ENCODE peak calls at places on chromosomes 13 and 19, in six cellular contexts. D is pancreas, H is tibial nerve, X is sigmoid colon, L is mucosa of descending colon, Z is IMR-90. A is an unnamed sample. For H3K9me3, the result is how much of the 10 kb centered on the place peaks cover.

GRCh38 chr13:35881360-35881759 is 249.8 kb downstream of the DCLK1 start:
- DNase-seq in D (no peak), L (no peak), X (no peak), Z (peak), H (no peak), A (no peak)

GRCh38 chr13:50989476-50989875 is 79.9 kb downstream of the RNASEH2B start:
- DNase-seq in H (peak), D (no peak), L (peak), X (no peak), Z (no peak), A (no peak)

GRCh38 chr13:98273824-98274786 is 97.0 kb upstream of the RNF113B start:
- DNase-seq in L (no peak), Z (peak), X (no peak), D (no peak), H (no peak), A (no peak)

GRCh38 chr13:72384879-72385278 is 342.6 kb downstream of the MZT1 start:
- DNase-seq in H (no peak), L (peak), Z (peak), X (no peak), D (no peak), A (no peak)

GRCh38 chr19:29714371-29714952 is 599 bp downstream of the C19orf12 start:
- DNase-seq in Z (no peak), X (no peak), H (no peak), L (peak), D (no peak), A (no peak)

GRCh38 chr13:27822258-27822872 is 30.1 kb downstream of the GSX1 start:
- DNase-seq in D (no peak), Z (no peak), X (no peak), L (no peak), H (no peak), A (no peak)

GRCh38 chr13:89932902-89933301 is 1414.6 kb upstream of the MIR17HG start:
- DNase-seq in X (no peak), D (no peak), H (no peak), Z (no peak), L (no peak), A (no peak)

GRCh38 chr13:93872948-93873347 is 606.5 kb downstream of the DCT start:
- DNase-seq in H (no peak), L (no peak), D (no peak), Z (no peak), X (no peak), A (no peak)

GRCh38 chr19:47188507-47189033 is 42.4 kb downstream of the BBC3 start:
- DNase-seq in L (peak), H (no peak), Z (no peak), D (no peak), X (no peak), A (no peak)

GRCh38 chr13:101556676-101557121 is 104.2 kb downstream of the ITGBL1 start:
- DNase-seq in D (no peak), L (no peak), Z (peak), X (no peak), H (no peak), A (no peak)

GRCh38 chr13:25848822-25849740 is 202.7 kb downstream of the SHISA2 start:
- DNase-seq in Z (no peak), X (no peak), D (no peak), H (no peak), L (no peak), A (no peak)

GRCh38 chr19:56951672-56952071 is 111.1 kb upstream of the PEG3 start:
- DNase-seq in X (no peak), H (no peak), D (no peak), L (no peak), Z (no peak), A (no peak)

GRCh38 chr19:57068921-57069697 is 50.7 kb upstream of the USP29 start:
- DNase-seq in H (no peak), D (no peak), Z (no peak), L (peak), X (peak), A (no peak)

GRCh38 chr13:113364933-113365371 is 1.0 kb upstream of the GRTP1 start:
- DNase-seq in Z (no peak), X (peak), H (no peak), D (no peak), L (peak), A (peak)

GRCh38 chr19:49660338-49660961 is 5.2 kb downstream of the IRF3 start:
- DNase-seq in L (no peak), Z (no peak), X (no peak), D (no peak), H (no peak), A (no peak)

GRCh38 chr13:51315658-51316057 is 23.8 kb upstream of the SERPINE3 start:
- DNase-seq in L (no peak), H (no peak), X (no peak), Z (no peak), D (no peak), A (no peak)

GRCh38 chr19:43806848-43807247 is 4.6 kb upstream of the LYPD5 start:
- DNase-seq in Z (no peak), D (no peak), L (no peak), H (no peak), X (no peak), A (no peak)

GRCh38 chr13:99277629-99278028 is 19.4 kb upstream of the GPR18 start:
- DNase-seq in H (no peak), L (no peak), Z (no peak), D (no peak), X (no peak), A (no peak)

GRCh38 chr19:16366433-16367268 is 42.0 kb downstream of the KLF2 start:
- DNase-seq in H (no peak), D (no peak), L (no peak), Z (no peak), X (peak), A (peak)

GRCh38 chr19:4472174-4472974 is at the start of gene HDGFL2:
- DNase-seq in H (no peak), X (no peak), Z (no peak), D (no peak), L (no peak), A (no peak)

GRCh38 chr13:114077121-114077937 is 55.1 kb downstream of the RASA3 start:
- DNase-seq in X (peak), D (no peak), Z (no peak), L (no peak), H (peak), A (peak)

GRCh38 chr19:51944798-51945552 is 17.7 kb downstream of the ZNF613 start:
- DNase-seq in H (no peak), L (no peak), Z (no peak), D (no peak), X (no peak), A (no peak)
- H3K9me3 ChIP-seq in H (under half), L (half or more), Z (half or more), D (under half), X (half or more), A (under half)

GRCh38 chr19:45601524-45602522 is at the start of gene GPR4:
- DNase-seq in X (no peak), D (no peak), H (no peak), Z (no peak), L (no peak), A (peak)
- H3K4me3 ChIP-seq in X (peak), D (no peak), H (peak), Z (no peak), L (no peak), A (peak)

DNA sequence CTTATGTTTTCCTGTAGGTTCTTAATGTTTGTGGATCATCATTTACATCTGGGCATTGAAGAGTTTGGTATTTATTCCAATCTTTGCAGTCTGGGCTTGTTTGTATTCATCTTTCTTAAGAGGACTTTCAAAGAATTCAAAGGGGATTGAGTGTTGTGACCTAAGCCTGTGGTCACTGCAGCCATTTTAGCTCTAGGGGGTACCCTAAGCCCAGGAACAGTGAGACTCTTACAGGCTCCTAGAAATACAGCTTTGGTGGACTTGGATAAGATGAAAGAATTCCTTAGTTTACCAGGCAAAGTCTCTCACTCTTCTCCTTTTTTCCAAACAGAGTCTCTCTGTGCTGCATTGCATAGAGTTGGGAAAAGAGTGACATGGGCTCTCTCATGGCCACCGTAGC is 2539.0 kb upstream of the PCDH20 start:
- DNase-seq in Z (no peak), H (no peak), L (no peak), D (no peak), X (no peak), A (no peak)
- TF ChIP-seq CTCF in Z (no peak), H (no peak), L (no peak), D (no peak), X (no peak), A (no peak)

GRCh38 chr19:10682397-10683063 is 18.7 kb upstream of the QTRT1 start:
- DNase-seq in D (no peak), Z (no peak), X (no peak), L (no peak), H (no peak), A (no peak)

GRCh38 chr19:10679743-10680142 is 21.5 kb upstream of the QTRT1 start:
- DNase-seq in L (no peak), D (no peak), H (no peak), Z (no peak), X (no peak), A (no peak)

GRCh38 chr19:10683064-10683426 is 18.2 kb upstream of the QTRT1 start:
- DNase-seq in H (no peak), D (no peak), X (no peak), L (no peak), Z (no peak), A (no peak)

GRCh38 chr19:10680545-10681135 is 20.6 kb upstream of the QTRT1 start:
- DNase-seq in L (no peak), Z (no peak), D (no peak), X (no peak), H (no peak), A (no peak)

GRCh38 chr19:10681658-10682057 is 19.6 kb upstream of the QTRT1 start:
- DNase-seq in L (no peak), H (no peak), Z (no peak), D (no peak), X (no peak), A (no peak)
- H3K9me3 ChIP-seq in L (under half), H (under half), Z (under half), D (under half), X (under half), A (under half)

GRCh38 chr19:2097330-2098327 is 914 bp downstream of the IZUMO4 start:
- DNase-seq in X (peak), L (no peak), H (no peak), Z (no peak), D (peak), A (no peak)
- H3K4me3 ChIP-seq in X (peak), L (no peak), H (peak), Z (no peak), D (no peak), A (peak)

GRCh38 chr19:32719611-32720059 is at the start of gene TDRD12:
- DNase-seq in D (no peak), Z (no peak), L (no peak), X (no peak), H (no peak), A (peak)
- TF ChIP-seq CTCF in D (no peak), Z (no peak), L (no peak), X (no peak), H (no peak), A (no peak)

GRCh38 chr19:54804571-54804970 is 1.2 kb downstream of the KIR2DL4 start:
- DNase-seq in D (no peak), Z (no peak), L (no peak), H (no peak), X (no peak), A (no peak)
- H3K9me3 ChIP-seq in D (under half), Z (under half), L (under half), H (under half), X (under half), A (under half)